ENCODE peak calls at places on chromosomes 6 and 20, in eight cellular contexts. One of them, this sample, is unnamed.

GRCh38 chr20:59580208-59580980 is 23.9 kb upstream of the PHACTR3 start:
- DNase-seq in SK-MEL-5: no peak
- DNase-seq in endothelial cell: no peak
- DNase-seq in NCI-H2081: no peak
- DNase-seq in GM03348: peak
- DNase-seq in activated naive CD8-positive, alpha-beta T cell treated with anti-CD3 and anti-CD28 coated beads, Interleukin-2, amount 50 U/mL, for 24 hours: no peak
- DNase-seq in cardiac fibroblast: no peak
- DNase-seq in GM23248: peak
- DNase-seq in this sample: no peak

GRCh38 chr6:25754508-25754907 is at the start of gene SLC17A4:
- DNase-seq in GM03348: no peak
- DNase-seq in cardiac fibroblast: no peak
- DNase-seq in GM23248: no peak
- DNase-seq in activated naive CD8-positive, alpha-beta T cell treated with anti-CD3 and anti-CD28 coated beads, Interleukin-2, amount 50 U/mL, for 24 hours: no peak
- DNase-seq in NCI-H2081: no peak
- DNase-seq in endothelial cell: no peak
- DNase-seq in SK-MEL-5: no peak
- DNase-seq in this sample: no peak

GRCh38 chr6:37340639-37340943 is 13.2 kb upstream of the RNF8 start:
- DNase-seq in GM03348: no peak
- DNase-seq in SK-MEL-5: no peak
- DNase-seq in endothelial cell: no peak
- DNase-seq in NCI-H2081: no peak
- DNase-seq in cardiac fibroblast: no peak
- DNase-seq in GM23248: no peak
- DNase-seq in activated naive CD8-positive, alpha-beta T cell treated with anti-CD3 and anti-CD28 coated beads, Interleukin-2, amount 50 U/mL, for 24 hours: no peak
- DNase-seq in this sample: no peak

GRCh38 chr20:57804470-57805250 is 94.8 kb upstream of the PMEPA1 start:
- DNase-seq in GM23248: no peak
- DNase-seq in SK-MEL-5: no peak
- DNase-seq in endothelial cell: no peak
- DNase-seq in cardiac fibroblast: no peak
- DNase-seq in GM03348: no peak
- DNase-seq in activated naive CD8-positive, alpha-beta T cell treated with anti-CD3 and anti-CD28 coated beads, Interleukin-2, amount 50 U/mL, for 24 hours: no peak
- DNase-seq in NCI-H2081: no peak
- DNase-seq in this sample: no peak

GRCh38 chr6:146770965-146771735 is 172.4 kb downstream of the ADGB start:
- DNase-seq in endothelial cell: peak
- DNase-seq in SK-MEL-5: no peak
- DNase-seq in GM03348: no peak
- DNase-seq in NCI-H2081: no peak
- DNase-seq in activated naive CD8-positive, alpha-beta T cell treated with anti-CD3 and anti-CD28 coated beads, Interleukin-2, amount 50 U/mL, for 24 hours: peak
- DNase-seq in cardiac fibroblast: no peak
- DNase-seq in GM23248: peak
- DNase-seq in this sample: peak

GRCh38 chr20:50518270-50518721 is 8.1 kb downstream of the PTPN1 start:
- DNase-seq in SK-MEL-5: no peak
- DNase-seq in cardiac fibroblast: peak
- DNase-seq in GM03348: no peak
- DNase-seq in activated naive CD8-positive, alpha-beta T cell treated with anti-CD3 and anti-CD28 coated beads, Interleukin-2, amount 50 U/mL, for 24 hours: no peak
- DNase-seq in NCI-H2081: no peak
- DNase-seq in GM23248: peak
- DNase-seq in endothelial cell: no peak
- DNase-seq in this sample: no peak

GRCh38 chr6:10460096-10460495 is 45.2 kb upstream of the TFAP2A start:
- DNase-seq in GM03348: no peak
- DNase-seq in SK-MEL-5: no peak
- DNase-seq in cardiac fibroblast: no peak
- DNase-seq in NCI-H2081: no peak
- DNase-seq in endothelial cell: no peak
- DNase-seq in activated naive CD8-positive, alpha-beta T cell treated with anti-CD3 and anti-CD28 coated beads, Interleukin-2, amount 50 U/mL, for 24 hours: no peak
- DNase-seq in GM23248: no peak
- DNase-seq in this sample: no peak

GRCh38 chr6:112216699-112217551 is 37.4 kb downstream of the LAMA4 start:
- DNase-seq in cardiac fibroblast: peak
- DNase-seq in NCI-H2081: no peak
- DNase-seq in activated naive CD8-positive, alpha-beta T cell treated with anti-CD3 and anti-CD28 coated beads, Interleukin-2, amount 50 U/mL, for 24 hours: no peak
- DNase-seq in SK-MEL-5: no peak
- DNase-seq in GM03348: peak
- DNase-seq in GM23248: peak
- DNase-seq in endothelial cell: no peak
- DNase-seq in this sample: no peak

GRCh38 chr6:157999100-158000051 is 17.7 kb downstream of the SYNJ2 start:
- DNase-seq in endothelial cell: no peak
- DNase-seq in GM23248: no peak
- DNase-seq in GM03348: no peak
- DNase-seq in activated naive CD8-positive, alpha-beta T cell treated with anti-CD3 and anti-CD28 coated beads, Interleukin-2, amount 50 U/mL, for 24 hours: no peak
- DNase-seq in NCI-H2081: no peak
- DNase-seq in cardiac fibroblast: no peak
- DNase-seq in SK-MEL-5: no peak
- DNase-seq in this sample: no peak

GRCh38 chr6:134619789-134620188 is 301.9 kb upstream of the SGK1 start:
- DNase-seq in SK-MEL-5: peak
- DNase-seq in GM23248: peak
- DNase-seq in endothelial cell: no peak
- DNase-seq in activated naive CD8-positive, alpha-beta T cell treated with anti-CD3 and anti-CD28 coated beads, Interleukin-2, amount 50 U/mL, for 24 hours: no peak
- DNase-seq in GM03348: peak
- DNase-seq in cardiac fibroblast: peak
- DNase-seq in NCI-H2081: no peak
- DNase-seq in this sample: no peak

GRCh38 chr6:3757241-3757641 is 5.7 kb upstream of the PXDC1 start:
- DNase-seq in endothelial cell: no peak
- DNase-seq in cardiac fibroblast: no peak
- DNase-seq in GM03348: no peak
- DNase-seq in SK-MEL-5: no peak
- DNase-seq in GM23248: peak
- DNase-seq in NCI-H2081: no peak
- DNase-seq in activated naive CD8-positive, alpha-beta T cell treated with anti-CD3 and anti-CD28 coated beads, Interleukin-2, amount 50 U/mL, for 24 hours: no peak
- DNase-seq in this sample: no peak

GRCh38 chr6:35317483-35318199 is 20.0 kb downstream of the DEF6 start:
- DNase-seq in NCI-H2081: no peak
- DNase-seq in activated naive CD8-positive, alpha-beta T cell treated with anti-CD3 and anti-CD28 coated beads, Interleukin-2, amount 50 U/mL, for 24 hours: no peak
- DNase-seq in GM03348: peak
- DNase-seq in endothelial cell: no peak
- DNase-seq in GM23248: peak
- DNase-seq in cardiac fibroblast: no peak
- DNase-seq in SK-MEL-5: no peak
- DNase-seq in this sample: no peak

GRCh38 chr20:16701296-16701695 is 28.5 kb upstream of the SNRPB2 start:
- DNase-seq in GM03348: no peak
- DNase-seq in activated naive CD8-positive, alpha-beta T cell treated with anti-CD3 and anti-CD28 coated beads, Interleukin-2, amount 50 U/mL, for 24 hours: peak
- DNase-seq in SK-MEL-5: peak
- DNase-seq in NCI-H2081: no peak
- DNase-seq in GM23248: peak
- DNase-seq in cardiac fibroblast: peak
- DNase-seq in endothelial cell: peak
- DNase-seq in this sample: no peak

GRCh38 chr6:82818727-82819126 is 246.9 kb downstream of the UBE3D start:
- DNase-seq in GM23248: peak
- DNase-seq in activated naive CD8-positive, alpha-beta T cell treated with anti-CD3 and anti-CD28 coated beads, Interleukin-2, amount 50 U/mL, for 24 hours: no peak
- DNase-seq in SK-MEL-5: no peak
- DNase-seq in NCI-H2081: no peak
- DNase-seq in GM03348: peak
- DNase-seq in endothelial cell: no peak
- DNase-seq in cardiac fibroblast: peak
- DNase-seq in this sample: no peak

GRCh38 chr20:62454936-62455673 is 20.7 kb downstream of the GATA5 start:
- DNase-seq in GM23248: no peak
- DNase-seq in cardiac fibroblast: no peak
- DNase-seq in activated naive CD8-positive, alpha-beta T cell treated with anti-CD3 and anti-CD28 coated beads, Interleukin-2, amount 50 U/mL, for 24 hours: no peak
- DNase-seq in NCI-H2081: no peak
- DNase-seq in GM03348: no peak
- DNase-seq in endothelial cell: no peak
- DNase-seq in SK-MEL-5: no peak
- DNase-seq in this sample: no peak

This sample was measured in Right ventricle myocardium inferior.